ENCODE peak calls at places on chromosomes 5 and 9, in eight cellular contexts. A is stomach, E is tibial nerve, U is A549, Q is transverse colon, N is ovary, M is GM12878, F is IMR-90. R is an unnamed sample. For H3K4me1, the result is how much of the 10 kb centered on the place peaks cover.

GRCh38 chr5:161283296-161283695 is 263.2 kb downstream of the GABRB2 start:
- DNase-seq in U (no peak), N (no peak), F (no peak), Q (no peak), M (no peak), A (no peak), E (no peak), R (no peak)

GRCh38 chr9:109108318-109108717 is 11.4 kb downstream of the TMEM245 start:
- DNase-seq in Q (no peak), M (no peak), U (no peak), A (no peak), F (peak), N (no peak), E (no peak), R (no peak)

GRCh38 chr5:11407553-11408145 is 496.6 kb downstream of the CTNND2 start:
- DNase-seq in A (no peak), M (no peak), U (no peak), E (no peak), F (no peak), Q (no peak), N (no peak), R (no peak)

GRCh38 chr5:141040763-141041426 is 10.3 kb upstream of the PCDHB1 start:
- DNase-seq in U (peak), M (no peak), E (peak), N (peak), A (peak), Q (peak), F (peak), R (peak)

GRCh38 chr9:74960548-74960947 is 7.8 kb upstream of the C9orf40 start:
- DNase-seq in N (no peak), U (peak), E (no peak), M (no peak), Q (no peak), A (no peak), F (peak), R (no peak)

GRCh38 chr5:42807722-42808447 is 3.8 kb downstream of the SELENOP start:
- DNase-seq in F (peak), N (no peak), M (no peak), U (no peak), E (no peak), Q (no peak), A (no peak), R (no peak)

GRCh38 chr5:76219636-76220035 is 136.5 kb downstream of the SV2C start:
- DNase-seq in M (no peak), N (no peak), E (no peak), U (no peak), A (no peak), F (no peak), Q (no peak), R (no peak)

GRCh38 chr9:14209399-14209990 is 104.4 kb downstream of the NFIB start:
- DNase-seq in Q (no peak), E (no peak), M (no peak), U (no peak), A (no peak), F (no peak), N (no peak), R (no peak)

GRCh38 chr5:902129-902916 is 9.6 kb downstream of the TRIP13 start:
- DNase-seq in A (peak), N (no peak), E (no peak), M (no peak), U (no peak), F (no peak), Q (no peak), R (no peak)

GRCh38 chr9:94553029-94553938 is 1.6 kb upstream of the PCAT7 start:
- DNase-seq in N (no peak), A (peak), F (no peak), U (no peak), M (no peak), E (no peak), Q (peak), R (no peak)

GRCh38 chr9:73143606-73144328 is 7.9 kb upstream of the ANXA1 start:
- DNase-seq in N (no peak), U (peak), E (no peak), A (no peak), F (peak), M (no peak), Q (no peak), R (no peak)

GRCh38 chr5:172944741-172945140 is 14.5 kb upstream of the RPL26L1 start:
- DNase-seq in A (no peak), Q (no peak), M (no peak), N (peak), E (no peak), F (peak), U (no peak), R (no peak)

GRCh38 chr5:86143837-86144236 is 473.9 kb upstream of the COX7C start:
- DNase-seq in A (no peak), N (no peak), M (no peak), E (no peak), U (no peak), Q (peak), F (no peak), R (peak)

DNA sequence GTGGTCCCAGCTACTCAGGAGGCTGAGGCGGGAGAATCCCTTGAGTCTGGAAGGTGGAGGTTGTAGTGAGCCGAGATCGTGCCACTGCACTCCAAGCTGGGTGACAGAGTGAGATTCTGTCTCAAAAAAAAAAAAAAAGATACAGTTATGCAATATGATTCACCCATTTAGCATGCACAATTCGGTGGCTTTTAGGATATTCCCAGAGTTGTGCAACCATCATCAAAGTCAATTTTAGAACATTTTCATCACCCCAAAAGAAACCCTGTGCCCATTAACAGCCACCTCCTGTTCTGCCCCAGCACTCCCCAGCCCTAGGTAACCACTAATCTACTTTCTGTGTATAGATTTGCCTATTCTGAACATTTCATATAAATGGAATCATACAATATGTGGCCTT is 4.3 kb upstream of the DHFR start:
- DNase-seq in M (no peak), Q (no peak), E (no peak), F (peak), A (no peak), U (no peak), N (no peak), R (no peak)
- TF ChIP-seq POLR2A in M (no peak), Q (no peak), E (no peak), F (no peak), A (no peak), U (no peak), N (no peak), R (no peak)

GRCh38 chr9:107039546-107039945 is 176.6 kb downstream of the ZNF462 start:
- DNase-seq in U (no peak), Q (no peak), N (no peak), F (peak), E (no peak), M (peak), A (no peak), R (no peak)

GRCh38 chr9:107033974-107034373 is 171.0 kb downstream of the ZNF462 start:
- DNase-seq in E (no peak), M (peak), U (no peak), Q (no peak), F (no peak), A (no peak), N (no peak), R (no peak)

GRCh38 chr9:107034831-107035230 is 171.9 kb downstream of the ZNF462 start:
- DNase-seq in A (no peak), F (no peak), U (no peak), Q (no peak), M (peak), E (no peak), N (no peak), R (no peak)

GRCh38 chr9:107036367-107036766 is 173.4 kb downstream of the ZNF462 start:
- DNase-seq in N (no peak), E (no peak), A (no peak), Q (no peak), F (no peak), M (no peak), U (no peak), R (no peak)
- H3K4me1 ChIP-seq in N (under half), E (under half), A (under half), Q (under half), F (under half), M (under half), U (under half), R (under half)

GRCh38 chr9:114156658-114157421 is 1.5 kb downstream of the COL27A1 start:
- DNase-seq in A (peak), M (no peak), U (peak), F (peak), N (peak), Q (peak), E (peak), R (peak)
- TF ChIP-seq CTCF in A (no peak), M (no peak), U (no peak), F (peak), N (no peak), Q (no peak), E (no peak), R (no peak)

GRCh38 chr9:136900556-136900955 is 14.2 kb downstream of the TRAF2 start:
- DNase-seq in M (no peak), E (no peak), N (no peak), U (no peak), A (no peak), F (no peak), Q (no peak), R (no peak)

GRCh38 chr9:136902259-136902821 is 16.0 kb downstream of the TRAF2 start:
- DNase-seq in N (no peak), A (peak), M (peak), E (no peak), U (peak), F (peak), Q (peak), R (peak)

GRCh38 chr9:136900988-136901515 is 14.7 kb downstream of the TRAF2 start:
- DNase-seq in F (no peak), Q (no peak), A (peak), N (no peak), E (no peak), U (no peak), M (no peak), R (peak)

GRCh38 chr9:136903041-136903554 is 16.8 kb downstream of the TRAF2 start:
- DNase-seq in U (peak), Q (no peak), F (no peak), E (no peak), M (no peak), A (peak), N (no peak), R (peak)

DNA sequence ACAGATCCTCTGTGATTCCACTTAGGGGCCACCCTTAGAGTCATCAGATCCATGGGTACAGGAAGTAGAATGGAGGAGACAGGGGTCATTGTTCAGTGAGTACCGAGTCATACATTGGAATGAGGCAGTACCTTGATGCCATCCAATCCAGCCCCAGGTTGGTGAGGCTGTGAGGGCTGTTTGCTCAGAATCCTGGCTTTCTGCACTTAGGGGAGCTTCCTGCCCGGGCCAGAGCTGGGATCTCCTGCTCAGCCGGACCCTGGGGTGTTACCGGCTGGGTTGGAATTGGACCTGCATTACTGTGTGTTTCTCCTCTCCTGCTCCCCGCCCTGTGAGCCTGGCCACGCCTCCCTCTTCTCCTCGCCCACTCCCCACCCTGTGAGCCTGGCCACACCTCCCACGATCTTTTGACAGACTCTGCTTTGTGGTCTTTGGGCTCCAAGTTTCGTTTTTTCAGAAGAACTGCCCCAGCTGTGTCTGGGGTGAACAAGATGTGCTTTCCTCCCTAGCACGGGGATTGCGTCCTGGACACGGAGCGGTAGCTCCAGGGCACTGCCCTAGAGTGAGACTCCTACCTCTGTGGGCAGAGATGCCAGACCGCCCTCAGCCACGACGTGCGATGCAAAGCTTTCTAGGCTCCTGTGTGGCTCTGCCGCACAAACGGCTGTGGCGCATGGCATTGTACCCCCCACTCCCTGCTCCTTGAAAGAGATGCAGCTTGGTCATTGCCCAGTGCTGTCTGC is 15.4 kb downstream of the TRAF2 start:
- DNase-seq in Q (peak), U (peak), N (no peak), A (peak), E (no peak), F (peak), M (peak), R (peak)
- TF ChIP-seq POLR2A in Q (peak), U (peak), N (no peak), A (no peak), E (no peak), F (no peak), M (peak), R (no peak)

DNA sequence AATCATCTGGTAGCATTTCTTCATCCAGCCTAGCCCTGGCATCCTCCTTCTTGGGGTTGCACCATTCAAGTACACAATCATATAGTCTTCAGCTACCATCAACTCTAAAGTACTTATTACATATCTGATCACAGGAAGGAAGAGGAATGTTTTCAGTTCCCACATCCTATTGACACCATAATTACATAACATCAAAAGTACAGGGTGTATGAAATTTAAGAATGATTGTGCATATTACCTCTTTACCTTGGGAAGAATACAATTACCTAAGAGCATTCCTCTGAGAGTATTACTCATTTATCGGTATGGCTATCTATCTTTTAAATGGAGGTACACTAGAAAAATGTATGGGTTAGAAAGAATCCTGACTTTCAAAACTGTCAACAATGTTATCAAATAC is 126.8 kb upstream of the PCA3 start:
- DNase-seq in A (no peak), F (no peak), U (no peak), E (no peak), Q (no peak), N (no peak), M (no peak), R (no peak)
- H3K4me1 ChIP-seq in A (under half), F (under half), U (under half), E (under half), Q (under half), N (under half), M (under half), R (under half)